ENCODE peak calls at places on chromosomes 6 and 20, in four cellular contexts. A, B, W and P are unnamed samples.
A peak's percentile ranks its signal among the peaks of the same experiment; 100 is the strongest.

GRCh38 chr6:117601811-117602150 is 530 bp downstream of the GOPC start:
- DNase-seq in B (no peak), W (no peak), A (no peak), P (no peak)

GRCh38 chr6:138833819-138834539 is 38.1 kb downstream of the ECT2L start:
- DNase-seq in A (peak; percentile 36), W (peak; percentile 85), B (no peak), P (no peak)

GRCh38 chr6:3383525-3383924 is 73.3 kb downstream of the SLC22A23 start:
- DNase-seq in W (no peak), A (peak; percentile 41), B (no peak), P (no peak)

GRCh38 chr20:31833130-31833930 is 12.1 kb downstream of the FOXS1 start:
- DNase-seq in W (peak; percentile 50), B (no peak), A (peak; percentile 43), P (peak; percentile 20)

GRCh38 chr20:62724692-62725595 is 16.3 kb downstream of the NTSR1 start:
- DNase-seq in A (no peak), W (no peak), B (peak; percentile 74), P (no peak)

GRCh38 chr6:129605095-129605494 is 104.9 kb downstream of the ARHGAP18 start:
- DNase-seq in W (no peak), B (no peak), A (no peak), P (no peak)

GRCh38 chr6:134937426-134937825 is 12.5 kb downstream of the ALDH8A1 start:
- DNase-seq in A (no peak), B (no peak), W (no peak), P (no peak)

GRCh38 chr6:117592983-117593759 is 9.1 kb downstream of the GOPC start:
- DNase-seq in W (no peak), B (no peak), A (no peak), P (no peak)

GRCh38 chr6:52573295-52573694 is 3.6 kb downstream of the TRAM2 start:
- DNase-seq in B (no peak), A (no peak), W (no peak), P (no peak)

GRCh38 chr20:32585011-32585518 is at the start of gene NOL4L:
- DNase-seq in W (peak; percentile 40), A (no peak), B (no peak), P (peak; percentile 34)

GRCh38 chr6:81613606-81614005 is 138.9 kb downstream of the TENT5A start:
- DNase-seq in A (peak; percentile 17), B (no peak), W (no peak), P (no peak)

GRCh38 chr6:72952808-72953630 is 272.3 kb downstream of the KHDC1L start:
- DNase-seq in W (no peak), B (no peak), A (peak; percentile 6), P (no peak)

GRCh38 chr20:6142348-6142993 is 19.6 kb upstream of the FERMT1 start:
- DNase-seq in W (peak; percentile 20), B (no peak), A (peak; percentile 70), P (peak; percentile 32)

GRCh38 chr6:14585689-14586088 is 468.1 kb downstream of the CD83 start:
- DNase-seq in A (no peak), W (no peak), B (no peak), P (no peak)

GRCh38 chr6:154302111-154302752 is 54.4 kb downstream of the IPCEF1 start:
- DNase-seq in A (peak; percentile 92), W (no peak), B (no peak), P (peak; percentile 14)

GRCh38 chr20:31913431-31914157 is 38.3 kb downstream of the PDRG1 start:
- DNase-seq in A (no peak), W (no peak), B (peak; percentile 36), P (no peak)

GRCh38 chr6:87473419-87473903 is 687 bp downstream of the SLC35A1 start:
- DNase-seq in W (no peak), A (peak; percentile 47), B (no peak), P (no peak)

GRCh38 chr6:37060195-37060559 is 54.7 kb downstream of the FGD2 start:
- DNase-seq in B (no peak), A (no peak), W (no peak), P (no peak)

GRCh38 chr6:136774228-136775041 is 17.8 kb downstream of the MAP3K5 start:
- DNase-seq in B (no peak), A (peak; percentile 90), W (no peak), P (no peak)

GRCh38 chr6:25041676-25042598 is 106.2 kb upstream of the RIPOR2 start:
- DNase-seq in W (no peak), A (no peak), B (no peak), P (peak; percentile 49)

DNA sequence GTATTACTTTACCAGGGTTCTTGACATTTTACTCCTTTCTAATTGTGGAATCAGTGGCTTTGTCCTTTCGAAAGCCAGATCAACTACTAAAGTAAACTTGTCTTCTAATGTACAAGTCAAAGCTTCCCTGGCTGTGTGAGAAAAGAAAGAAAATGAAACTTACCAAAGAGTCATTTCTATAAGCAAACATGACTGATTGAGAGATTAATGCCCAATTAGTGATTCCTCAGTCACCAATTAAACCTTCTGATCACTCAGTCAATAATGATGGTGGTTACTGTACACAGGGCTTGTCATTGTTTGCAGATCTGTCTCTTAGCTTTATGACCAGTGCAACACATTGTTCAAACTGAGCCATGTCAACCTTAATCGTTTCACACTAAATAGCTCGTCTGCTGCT is 1168.4 kb upstream of the CITED2 start:
- DNase-seq in A (no peak), W (no peak), B (no peak), P (no peak)
- H3K9me3 ChIP-seq in A (no peaks in the 10 kb centered on the region), W (no peaks in the 10 kb centered on the region), B (no peaks in the 10 kb centered on the region), P (no peaks in the 10 kb centered on the region)

GRCh38 chr6:13486679-13487121 is 700 bp downstream of the GFOD1 start:
- DNase-seq in A (peak; percentile 61), W (peak; percentile 48), B (peak; percentile 86), P (peak; percentile 40)
- H3K27ac ChIP-seq in A (peak overlapping the region; percentile 63), W (peak overlapping the region; percentile 89), B (peak overlapping the region; percentile 91), P (peak overlapping the region; percentile 23)

GRCh38 chr6:16134430-16134829 is 5.5 kb downstream of the MYLIP start:
- DNase-seq in B (no peak), W (no peak), A (no peak), P (no peak)
- H3K4me1 ChIP-seq in B (no peaks in the 10 kb centered on the region), W (peaks cover 35% of the 10 kb centered on the region), A (peaks cover 9% of the 10 kb centered on the region), P (peaks cover 76% of the 10 kb centered on the region)

DNA sequence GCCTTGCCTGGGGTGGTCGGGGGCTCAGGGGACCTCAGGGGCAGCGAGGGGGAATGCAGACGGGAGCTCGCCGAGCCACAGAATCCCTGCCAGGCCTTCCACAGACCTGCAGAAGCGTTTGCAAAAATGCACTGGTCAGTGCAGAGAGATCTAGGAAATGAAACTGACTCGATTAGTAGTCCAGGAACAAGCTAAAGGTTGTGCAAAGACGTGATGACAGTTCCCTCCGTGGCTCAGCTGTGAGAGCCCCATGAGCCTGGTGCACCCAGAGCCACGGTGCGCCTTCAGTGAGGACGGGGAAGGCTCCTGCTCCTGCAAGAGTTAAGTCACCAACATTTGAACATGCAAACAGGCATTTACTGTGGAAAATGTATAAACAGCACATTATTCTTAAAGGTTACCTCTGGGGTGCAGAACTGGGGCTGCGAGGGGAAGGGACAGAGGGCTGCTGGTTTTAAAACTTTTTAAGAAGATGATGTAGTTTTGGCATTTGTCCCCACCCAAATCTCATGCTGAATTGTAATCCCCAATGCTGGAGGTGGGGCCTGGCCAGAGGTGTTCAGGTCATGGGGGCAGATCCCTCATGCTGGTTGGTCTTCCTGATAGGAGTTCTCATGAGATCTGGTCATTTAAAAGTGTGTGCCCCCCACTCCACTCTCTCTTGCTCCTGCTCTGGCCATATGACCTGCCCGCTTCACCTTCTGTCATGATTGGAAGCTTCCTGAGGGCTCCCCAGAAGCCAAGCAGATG is 147.3 kb downstream of the DLL1 start:
- DNase-seq in A (no peak), W (peak; percentile 0), B (peak; percentile 55), P (no peak)
- H3K9me3 ChIP-seq in A (no peaks in the 10 kb centered on the region), W (no peaks in the 10 kb centered on the region), B (no peaks in the 10 kb centered on the region), P (no peaks in the 10 kb centered on the region)